ENCODE peak calls at places on chromosomes 1 and 21, in seven cellular contexts. One of them, this sample, is unnamed.

GRCh38 chr1:27205819-27206218 is 28.6 kb upstream of the WDTC1 start:
- DNase-seq in CD8-positive, alpha-beta memory T cell: no peak
- DNase-seq in upper lobe of right lung: no peak
- DNase-seq in T-helper 9 cell: no peak
- DNase-seq in amniotic stem cell: no peak
- DNase-seq in heart right ventricle: no peak
- DNase-seq in germinal center: no peak
- DNase-seq in this sample: no peak

GRCh38 chr1:113534875-113535274 is 144.6 kb downstream of the MAGI3 start:
- DNase-seq in heart right ventricle: no peak
- DNase-seq in amniotic stem cell: no peak
- DNase-seq in germinal center: no peak
- DNase-seq in upper lobe of right lung: no peak
- DNase-seq in CD8-positive, alpha-beta memory T cell: no peak
- DNase-seq in T-helper 9 cell: no peak
- DNase-seq in this sample: no peak

GRCh38 chr1:245695211-245695610 is 540.4 kb downstream of the KIF26B start:
- DNase-seq in CD8-positive, alpha-beta memory T cell: no peak
- DNase-seq in amniotic stem cell: no peak
- DNase-seq in germinal center: no peak
- DNase-seq in upper lobe of right lung: no peak
- DNase-seq in heart right ventricle: no peak
- DNase-seq in T-helper 9 cell: no peak
- DNase-seq in this sample: no peak

GRCh38 chr1:242219298-242219901 is 220.5 kb upstream of the MAP1LC3C start:
- DNase-seq in germinal center: no peak
- DNase-seq in amniotic stem cell: no peak
- DNase-seq in heart right ventricle: no peak
- DNase-seq in upper lobe of right lung: no peak
- DNase-seq in CD8-positive, alpha-beta memory T cell: no peak
- DNase-seq in T-helper 9 cell: no peak
- DNase-seq in this sample: no peak

GRCh38 chr21:38319781-38320180 is 63.0 kb downstream of the KCNJ15 start:
- DNase-seq in CD8-positive, alpha-beta memory T cell: no peak
- DNase-seq in T-helper 9 cell: no peak
- DNase-seq in heart right ventricle: no peak
- DNase-seq in upper lobe of right lung: no peak
- DNase-seq in amniotic stem cell: no peak
- DNase-seq in germinal center: no peak
- DNase-seq in this sample: no peak

GRCh38 chr1:111604931-111605330 is 14.7 kb upstream of the RAP1A start:
- DNase-seq in upper lobe of right lung: no peak
- DNase-seq in T-helper 9 cell: no peak
- DNase-seq in CD8-positive, alpha-beta memory T cell: no peak
- DNase-seq in amniotic stem cell: peak
- DNase-seq in germinal center: no peak
- DNase-seq in heart right ventricle: no peak
- DNase-seq in this sample: no peak

GRCh38 chr21:25240974-25241373 is 366.3 kb downstream of the MRPL39 start:
- DNase-seq in amniotic stem cell: no peak
- DNase-seq in upper lobe of right lung: no peak
- DNase-seq in T-helper 9 cell: no peak
- DNase-seq in germinal center: no peak
- DNase-seq in CD8-positive, alpha-beta memory T cell: no peak
- DNase-seq in heart right ventricle: no peak
- DNase-seq in this sample: no peak

GRCh38 chr1:178283409-178283808 is 189.5 kb downstream of the RASAL2 start:
- DNase-seq in upper lobe of right lung: peak
- DNase-seq in germinal center: no peak
- DNase-seq in T-helper 9 cell: no peak
- DNase-seq in heart right ventricle: no peak
- DNase-seq in CD8-positive, alpha-beta memory T cell: no peak
- DNase-seq in amniotic stem cell: no peak
- DNase-seq in this sample: no peak

GRCh38 chr1:8706291-8706690 is 111.1 kb downstream of the RERE start:
- DNase-seq in T-helper 9 cell: no peak
- DNase-seq in germinal center: no peak
- DNase-seq in CD8-positive, alpha-beta memory T cell: no peak
- DNase-seq in amniotic stem cell: no peak
- DNase-seq in heart right ventricle: no peak
- DNase-seq in upper lobe of right lung: no peak
- DNase-seq in this sample: no peak

GRCh38 chr1:34858901-34859441 is 578 bp downstream of the SMIM12 start:
- DNase-seq in upper lobe of right lung: no peak
- DNase-seq in heart right ventricle: no peak
- DNase-seq in germinal center: peak
- DNase-seq in amniotic stem cell: no peak
- DNase-seq in T-helper 9 cell: peak
- DNase-seq in CD8-positive, alpha-beta memory T cell: peak
- DNase-seq in this sample: peak

GRCh38 chr1:214244841-214245240 is 36.1 kb upstream of the SMYD2 start:
- DNase-seq in germinal center: no peak
- DNase-seq in heart right ventricle: no peak
- DNase-seq in upper lobe of right lung: no peak
- DNase-seq in CD8-positive, alpha-beta memory T cell: no peak
- DNase-seq in amniotic stem cell: no peak
- DNase-seq in T-helper 9 cell: no peak
- DNase-seq in this sample: no peak

GRCh38 chr1:206635983-206636354 is 633 bp downstream of the DYRK3 start:
- DNase-seq in T-helper 9 cell: no peak
- DNase-seq in germinal center: peak
- DNase-seq in heart right ventricle: no peak
- DNase-seq in upper lobe of right lung: no peak
- DNase-seq in CD8-positive, alpha-beta memory T cell: no peak
- DNase-seq in amniotic stem cell: no peak
- DNase-seq in this sample: no peak

GRCh38 chr1:94247146-94248094 is 10.0 kb upstream of the ARHGAP29 start:
- DNase-seq in germinal center: peak
- DNase-seq in amniotic stem cell: no peak
- DNase-seq in T-helper 9 cell: no peak
- DNase-seq in CD8-positive, alpha-beta memory T cell: no peak
- DNase-seq in heart right ventricle: peak
- DNase-seq in upper lobe of right lung: peak
- DNase-seq in this sample: no peak

GRCh38 chr1:40753142-40753882 is 30.3 kb upstream of the KCNQ4 start:
- DNase-seq in germinal center: no peak
- DNase-seq in T-helper 9 cell: no peak
- DNase-seq in heart right ventricle: no peak
- DNase-seq in CD8-positive, alpha-beta memory T cell: no peak
- DNase-seq in upper lobe of right lung: no peak
- DNase-seq in amniotic stem cell: no peak
- DNase-seq in this sample: no peak

GRCh38 chr1:43938892-43939587 is 5.4 kb downstream of the ARTN start:
- DNase-seq in heart right ventricle: peak
- DNase-seq in amniotic stem cell: no peak
- DNase-seq in CD8-positive, alpha-beta memory T cell: no peak
- DNase-seq in germinal center: no peak
- DNase-seq in T-helper 9 cell: no peak
- DNase-seq in upper lobe of right lung: no peak
- DNase-seq in this sample: no peak

GRCh38 chr1:228544921-228545591 is 57.9 kb downstream of the RNF187 start:
- DNase-seq in amniotic stem cell: no peak
- DNase-seq in heart right ventricle: no peak
- DNase-seq in CD8-positive, alpha-beta memory T cell: no peak
- DNase-seq in germinal center: no peak
- DNase-seq in upper lobe of right lung: peak
- DNase-seq in T-helper 9 cell: no peak
- DNase-seq in this sample: no peak

GRCh38 chr1:21938791-21939538 is 1.9 kb upstream of the HSPG2 start:
- DNase-seq in heart right ventricle: no peak
- DNase-seq in upper lobe of right lung: no peak
- DNase-seq in germinal center: no peak
- DNase-seq in CD8-positive, alpha-beta memory T cell: no peak
- DNase-seq in T-helper 9 cell: no peak
- DNase-seq in amniotic stem cell: no peak
- DNase-seq in this sample: no peak

GRCh38 chr1:68141079-68141800 is 90.8 kb upstream of the DIRAS3 start:
- DNase-seq in amniotic stem cell: no peak
- DNase-seq in T-helper 9 cell: no peak
- DNase-seq in upper lobe of right lung: no peak
- DNase-seq in germinal center: no peak
- DNase-seq in heart right ventricle: no peak
- DNase-seq in CD8-positive, alpha-beta memory T cell: no peak
- DNase-seq in this sample: no peak

This sample was measured in activated gamma-delta T cell treated with Interleukin-2 at 50 U/mL for 16 hours.